ENCODE peak calls at places on chromosome 12, in eight cellular contexts. T is lower leg skin, D is AG04450, P is Caco-2, K is tibial artery, Q is germinal center, B is EH, L is cardiac fibroblast. M is an unnamed sample.

GRCh38 chr12:64840129-64840528 is 15.7 kb downstream of the TBC1D30 start:
- DNase-seq in Q (no peak), D (no peak), K (no peak), B (no peak), T (no peak), L (no peak), P (no peak), M (no peak)

GRCh38 chr12:57460457-57461325 is 1.1 kb downstream of the GLI1 start:
- DNase-seq in B (no peak), Q (no peak), K (no peak), P (no peak), L (no peak), D (no peak), T (no peak), M (peak; percentile 23)

GRCh38 chr12:118328486-118329340 is 44.0 kb downstream of the TAOK3 start:
- DNase-seq in P (no peak), Q (no peak), L (no peak), D (no peak), T (no peak), K (no peak), B (peak; percentile 41), M (no peak)

GRCh38 chr12:851343-851742 is 98.2 kb downstream of the RAD52 start:
- DNase-seq in D (peak; percentile 7), T (no peak), L (peak; percentile 59), B (peak; percentile 47), P (no peak), Q (no peak), K (no peak), M (no peak)

GRCh38 chr12:26878661-26879119 is 45.7 kb upstream of the ITPR2 start:
- DNase-seq in P (no peak), B (peak; percentile 1), T (peak; percentile 72), D (no peak), L (peak; percentile 84), K (peak; percentile 68), Q (peak; percentile 77), M (no peak)

GRCh38 chr12:103397536-103397935 is 98.2 kb downstream of the C12orf42 start:
- DNase-seq in D (no peak), B (no peak), L (no peak), P (no peak), T (no peak), Q (no peak), K (no peak), M (no peak)

GRCh38 chr12:106096376-106096775 is 42.4 kb downstream of the NUAK1 start:
- DNase-seq in K (peak; percentile 87), D (no peak), L (no peak), T (peak; percentile 74), B (peak; percentile 40), P (no peak), Q (no peak), M (no peak)

GRCh38 chr12:58420496-58420895 is 479.1 kb downstream of the ATP23 start:
- DNase-seq in Q (no peak), T (no peak), L (peak; percentile 31), B (peak; percentile 93), D (no peak), P (no peak), K (no peak), M (no peak)

GRCh38 chr12:56220611-56221232 is 1.0 kb downstream of the RNF41 start:
- DNase-seq in B (peak; percentile 81), D (no peak), P (no peak), L (peak; percentile 73), Q (peak; percentile 66), T (no peak), K (no peak), M (no peak)

GRCh38 chr12:18422849-18423248 is 161.5 kb downstream of the PIK3C2G start:
- DNase-seq in T (no peak), D (no peak), L (no peak), Q (no peak), B (peak; percentile 66), P (no peak), K (no peak), M (no peak)

GRCh38 chr12:128876559-128876958 is 23.3 kb downstream of the GLT1D1 start:
- DNase-seq in D (no peak), Q (no peak), K (no peak), L (no peak), T (no peak), P (no peak), B (no peak), M (no peak)

GRCh38 chr12:24561882-24562760 is 386.8 kb downstream of the BCAT1 start:
- DNase-seq in T (peak; percentile 53), Q (peak; percentile 50), K (peak; percentile 88), P (peak; percentile 82), L (peak; percentile 59), D (no peak), B (peak; percentile 37), M (peak; percentile 58)

GRCh38 chr12:16246264-16246663 is 31.2 kb downstream of the SLC15A5 start:
- DNase-seq in D (no peak), L (no peak), T (no peak), Q (no peak), B (no peak), P (no peak), K (no peak), M (no peak)

GRCh38 chr12:57549909-57550627 is at the start of gene KIF5A:
- DNase-seq in B (peak; percentile 39), T (no peak), K (peak; percentile 67), P (peak; percentile 30), L (no peak), D (no peak), Q (peak; percentile 81), M (peak; percentile 44)

GRCh38 chr12:116677202-116677651 is 60.6 kb downstream of the SPRING1 start:
- DNase-seq in D (no peak), Q (peak; percentile 37), L (no peak), T (no peak), K (no peak), P (no peak), B (no peak), M (no peak)

GRCh38 chr12:121796855-121797751 is 3.6 kb upstream of the RHOF start:
- DNase-seq in D (no peak), Q (no peak), P (peak; percentile 96), K (peak; percentile 99), B (peak; percentile 94), L (peak; percentile 90), T (peak; percentile 89), M (peak; percentile 97)

GRCh38 chr12:53869500-53869899 is 69.1 kb upstream of the HOXC13 start:
- DNase-seq in Q (no peak), D (no peak), L (no peak), T (no peak), P (no peak), B (peak; percentile 7), K (no peak), M (no peak)

GRCh38 chr12:67531051-67531450 is 117.5 kb upstream of the DYRK2 start:
- DNase-seq in P (no peak), B (peak; percentile 25), Q (no peak), L (no peak), T (no peak), D (no peak), K (no peak), M (no peak)

GRCh38 chr12:18259906-18260682 is 1.2 kb upstream of the PIK3C2G start:
- DNase-seq in P (no peak), T (no peak), B (no peak), D (no peak), L (no peak), K (no peak), Q (no peak), M (no peak)

GRCh38 chr12:110243227-110243626 is 37.8 kb upstream of the ATP2A2 start:
- DNase-seq in T (no peak), K (no peak), L (no peak), P (no peak), D (no peak), B (no peak), Q (no peak), M (no peak)

GRCh38 chr12:26121841-26122680 is 2.8 kb downstream of the BHLHE41 start:
- DNase-seq in P (peak; percentile 54), B (peak; percentile 51), D (no peak), L (peak; percentile 34), Q (peak; percentile 39), K (peak; percentile 68), T (no peak), M (peak; percentile 43)

GRCh38 chr12:116282371-116283286 is 5.1 kb upstream of the MED13L start:
- DNase-seq in P (no peak), B (peak; percentile 43), L (no peak), K (no peak), T (no peak), Q (no peak), D (no peak), M (no peak)